ENCODE peak calls at places on chromosome 19, in six cellular contexts. E is glutamatergic neuron, Q is astrocyte of the spinal cord, K is heart right ventricle, C is endothelial cell, T is RWPE1. U is an unnamed sample.

GRCh38 chr19:1503089-1503924 is 9.5 kb downstream of the ADAMTSL5 start:
- DNase-seq in E (peak), Q (no peak), K (peak), C (peak), T (no peak), U (peak)

GRCh38 chr19:17703823-17704463 is 15.3 kb upstream of the MAP1S start:
- DNase-seq in E (peak), Q (no peak), K (peak), C (peak), T (no peak), U (peak)

GRCh38 chr19:17076539-17076919 is 952 bp downstream of the MYO9B start:
- DNase-seq in E (peak), Q (no peak), K (no peak), C (peak), T (peak), U (peak)

GRCh38 chr19:50252111-50252886 is 48.9 kb downstream of the MYH14 start:
- DNase-seq in E (no peak), Q (no peak), K (no peak), C (no peak), T (no peak), U (no peak)

GRCh38 chr19:7975037-7975436 is 30.4 kb downstream of the ELAVL1 start:
- DNase-seq in E (no peak), Q (no peak), K (peak), C (no peak), T (no peak), U (no peak)

GRCh38 chr19:15137777-15138176 is 30.6 kb downstream of the SYDE1 start:
- DNase-seq in E (no peak), Q (no peak), K (no peak), C (no peak), T (no peak), U (no peak)

GRCh38 chr19:47573076-47574026 is at the start of gene ZNF541:
- DNase-seq in E (no peak), Q (peak), K (peak), C (no peak), T (peak), U (peak)

GRCh38 chr19:38852231-38853044 is 2.7 kb upstream of the HNRNPL start:
- DNase-seq in E (peak), Q (peak), K (no peak), C (peak), T (peak), U (peak)

GRCh38 chr19:30106417-30107095 is 164.5 kb downstream of the URI1 start:
- DNase-seq in E (no peak), Q (no peak), K (no peak), C (no peak), T (no peak), U (no peak)

GRCh38 chr19:6737284-6737872 is at the start of gene GPR108:
- DNase-seq in E (peak), Q (peak), K (peak), C (peak), T (peak), U (peak)

GRCh38 chr19:48006762-48007161 is 12.3 kb downstream of the ELSPBP1 start:
- DNase-seq in E (no peak), Q (no peak), K (no peak), C (no peak), T (no peak), U (no peak)

GRCh38 chr19:16459680-16460079 is 12.1 kb downstream of the EPS15L1 start:
- DNase-seq in E (no peak), Q (no peak), K (no peak), C (no peak), T (no peak), U (no peak)

GRCh38 chr19:41264581-41265375 is 606 bp downstream of the HNRNPUL1 start:
- DNase-seq in E (no peak), Q (peak), K (peak), C (peak), T (peak), U (peak)

GRCh38 chr19:5246554-5247155 is 94.0 kb downstream of the PTPRS start:
- DNase-seq in E (no peak), Q (no peak), K (no peak), C (no peak), T (no peak), U (no peak)

GRCh38 chr19:8097198-8097597 is 44.6 kb downstream of the CCL25 start:
- DNase-seq in E (peak), Q (no peak), K (no peak), C (no peak), T (no peak), U (no peak)

GRCh38 chr19:13056052-13056660 is 46.5 kb downstream of the LYL1 start:
- DNase-seq in E (no peak), Q (peak), K (peak), C (no peak), T (peak), U (peak)
- TF ChIP-seq CTCF in E (no peak), Q (no peak), K (no peak), C (no peak), T (no peak), U (no peak)

DNA sequence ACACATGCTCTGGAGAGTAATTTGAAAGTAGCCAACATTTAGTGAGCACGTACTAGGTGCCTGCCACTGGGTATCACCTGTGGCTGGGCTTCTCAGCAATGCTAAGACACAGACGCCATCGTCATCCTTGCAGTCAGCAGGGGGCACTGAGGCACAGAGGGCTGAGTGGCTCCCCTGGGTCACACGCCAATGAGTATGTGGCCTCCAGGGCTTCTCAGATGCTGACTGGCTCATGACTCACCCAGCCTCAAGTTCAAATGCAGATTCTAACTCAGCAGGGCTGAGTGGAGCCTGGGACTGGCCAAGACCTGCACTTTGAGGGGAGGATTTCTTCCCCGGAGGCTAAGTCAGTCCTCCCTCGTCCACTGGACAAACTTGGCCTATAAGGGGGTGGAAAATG is 115.1 kb upstream of the CACNA1A start:
- DNase-seq in E (no peak), Q (peak), K (no peak), C (no peak), T (peak), U (peak)
- TF ChIP-seq CTCF in E (no peak), Q (peak), K (no peak), C (no peak), T (no peak), U (no peak)

DNA sequence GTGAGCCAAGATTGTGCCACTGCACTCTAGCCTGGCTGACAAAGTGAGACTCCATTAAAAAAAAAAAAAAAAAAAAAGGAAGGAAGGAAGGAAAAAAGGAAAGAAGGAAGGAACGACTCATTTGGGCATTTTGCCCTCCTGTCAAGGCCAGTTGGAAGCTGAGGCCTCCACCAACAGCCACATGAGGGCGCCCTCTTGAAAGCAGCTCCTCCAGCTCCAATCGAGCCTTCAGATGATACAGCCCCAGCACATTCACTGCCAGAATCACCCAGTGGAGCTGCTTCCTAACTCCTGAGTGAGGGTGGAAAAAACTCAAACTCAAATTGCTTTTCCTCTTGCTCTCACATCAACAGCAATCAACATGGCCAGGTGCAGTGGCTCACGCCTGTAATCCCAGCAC is 40.9 kb downstream of the GNG7 start:
- DNase-seq in E (no peak), Q (no peak), K (no peak), C (no peak), T (no peak), U (no peak)
- TF ChIP-seq CTCF in E (no peak), Q (no peak), K (no peak), C (no peak), T (no peak), U (no peak)

DNA sequence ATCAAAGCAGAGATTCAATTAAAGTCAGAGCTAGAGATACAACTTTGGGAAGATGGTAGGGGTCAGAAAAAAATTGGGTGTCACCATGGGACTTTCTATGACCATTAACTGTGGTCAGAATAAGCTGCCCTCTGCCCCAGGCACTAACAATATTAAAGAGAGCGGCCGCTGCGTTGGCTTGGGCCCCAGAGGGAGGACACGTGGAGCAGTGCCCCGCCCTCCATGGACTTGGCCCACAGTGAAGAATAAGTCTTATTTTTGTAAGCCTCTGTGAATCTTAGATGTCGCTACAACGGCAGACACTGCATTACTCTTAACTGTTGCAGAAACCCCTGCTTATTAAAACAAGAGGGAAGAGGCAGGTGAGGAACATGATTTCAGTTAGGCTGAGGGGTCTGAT is 172.7 kb downstream of the UQCRFS1 start:
- DNase-seq in E (no peak), Q (no peak), K (no peak), C (no peak), T (no peak), U (no peak)
- TF ChIP-seq CTCF in E (no peak), Q (no peak), K (no peak), C (no peak), T (no peak), U (no peak)

GRCh38 chr19:33767898-33768413 is 28.7 kb upstream of the KCTD15 start:
- DNase-seq in E (no peak), Q (peak), K (no peak), C (peak), T (no peak), U (peak)
- TF ChIP-seq CTCF in E (no peak), Q (peak), K (no peak), C (no peak), T (no peak), U (no peak)

GRCh38 chr19:43620061-43621001 is 902 bp upstream of the ZNF428 start:
- DNase-seq in E (peak), Q (no peak), K (peak), C (no peak), T (no peak), U (no peak)

GRCh38 chr19:43622070-43622469 is 2.6 kb upstream of the ZNF428 start:
- DNase-seq in E (no peak), Q (no peak), K (no peak), C (no peak), T (no peak), U (no peak)

GRCh38 chr19:43618921-43619261 is 538 bp downstream of the ZNF428 start:
- DNase-seq in E (peak), Q (no peak), K (no peak), C (peak), T (peak), U (peak)

GRCh38 chr19:43616954-43617353 is 2.5 kb downstream of the ZNF428 start:
- DNase-seq in E (no peak), Q (no peak), K (no peak), C (no peak), T (no peak), U (no peak)

GRCh38 chr19:43619262-43620060 is at the start of gene ZNF428:
- DNase-seq in E (peak), Q (peak), K (peak), C (peak), T (peak), U (peak)
- TF ChIP-seq CTCF in E (no peak), Q (no peak), K (no peak), C (no peak), T (no peak), U (peak)

GRCh38 chr19:45677351-45678230 is 9.6 kb downstream of the GIPR start:
- DNase-seq in E (peak), Q (peak), K (peak), C (peak), T (peak), U (peak)
- TF ChIP-seq CTCF in E (no peak), Q (no peak), K (no peak), C (no peak), T (peak), U (peak)

GRCh38 chr19:45256836-45257235 is 5.8 kb downstream of the MARK4 start:
- DNase-seq in E (no peak), Q (no peak), K (no peak), C (no peak), T (no peak), U (no peak)

GRCh38 chr19:45253396-45254027 is 2.4 kb downstream of the MARK4 start:
- DNase-seq in E (no peak), Q (peak), K (no peak), C (no peak), T (peak), U (peak)

GRCh38 chr19:45255611-45256157 is 4.6 kb downstream of the MARK4 start:
- DNase-seq in E (no peak), Q (no peak), K (no peak), C (no peak), T (no peak), U (no peak)

GRCh38 chr19:45251452-45252354 is 632 bp downstream of the MARK4 start:
- DNase-seq in E (peak), Q (peak), K (peak), C (peak), T (peak), U (peak)

DNA sequence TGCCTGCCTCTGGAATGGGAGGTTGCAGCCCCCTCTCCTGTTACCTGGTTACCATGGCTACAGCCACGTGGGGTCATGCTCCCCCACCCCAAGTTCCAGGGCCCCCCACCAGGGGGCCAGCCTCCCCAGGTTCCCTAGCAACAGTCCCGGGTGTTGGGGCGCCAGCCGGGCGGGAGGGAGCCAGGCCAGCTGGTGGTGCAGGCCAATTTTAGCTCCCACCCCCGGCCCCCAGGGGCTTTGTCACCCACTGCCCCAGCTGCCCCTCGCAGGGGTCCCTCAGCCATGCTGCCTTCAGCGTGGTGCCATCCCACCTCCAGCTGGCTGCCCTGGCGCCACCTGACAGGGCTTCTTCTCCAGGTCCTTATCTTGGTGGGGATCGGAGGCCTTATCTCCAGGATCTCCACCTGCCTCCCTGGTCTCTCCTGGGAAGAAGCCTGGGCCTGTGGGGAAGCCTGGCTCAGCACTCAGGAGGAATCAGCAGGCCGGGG is 3.0 kb downstream of the MARK4 start:
- DNase-seq in E (peak), Q (no peak), K (no peak), C (no peak), T (no peak), U (no peak)
- TF ChIP-seq CTCF in E (peak), Q (peak), K (no peak), C (peak), T (no peak), U (peak)

U was measured in epithelial cell of esophagus.